ENCODE peak calls at places on chromosomes 16 and 17, in five cellular contexts. R is K562, K is GM12878, I is HEK293T, E is HepG2. N is an unnamed sample.

GRCh38 chr17:5019475-5019956 is 15.7 kb downstream of the SLC52A1 start:
- DNase-seq in R (peak; percentile 25), I (peak; percentile 28), E (no peak), K (no peak), N (peak; percentile 54)

GRCh38 chr16:4290236-4290830 is 17.5 kb upstream of the TFAP4 start:
- DNase-seq in R (no peak), E (peak; percentile 88), I (no peak), K (no peak), N (peak; percentile 1)

GRCh38 chr17:42421479-42422332 is 1.4 kb downstream of the CAVIN1 start:
- DNase-seq in E (no peak), R (peak; percentile 71), K (no peak), I (peak; percentile 4), N (peak; percentile 61)

GRCh38 chr16:53498984-53499383 is 4.0 kb downstream of the AKTIP start:
- DNase-seq in E (no peak), I (no peak), K (no peak), R (no peak), N (no peak)

GRCh38 chr17:43319293-43320124 is 79.3 kb upstream of the ARL4D start:
- DNase-seq in K (no peak), I (no peak), R (no peak), E (no peak), N (no peak)

GRCh38 chr17:73695035-73695738 is 50.9 kb upstream of the SDK2 start:
- DNase-seq in K (no peak), R (no peak), I (no peak), E (no peak), N (no peak)

GRCh38 chr16:57041182-57042156 is 50.9 kb upstream of the CPNE2 start:
- DNase-seq in E (no peak), R (no peak), K (peak; percentile 79), I (no peak), N (no peak)

GRCh38 chr17:47649972-47650524 is 329 bp downstream of the KPNB1 start:
- DNase-seq in R (no peak), I (no peak), E (no peak), K (no peak), N (no peak)

GRCh38 chr16:47160422-47160821 is 16.7 kb upstream of the NETO2 start:
- DNase-seq in I (no peak), E (no peak), K (no peak), R (no peak), N (no peak)

GRCh38 chr17:50129946-50130777 is at the start of gene SAMD14:
- DNase-seq in R (peak; percentile 28), K (no peak), I (peak; percentile 61), E (no peak), N (peak; percentile 96)

GRCh38 chr16:19468300-19468699 is 50.6 kb downstream of the TMC5 start:
- DNase-seq in I (no peak), R (no peak), E (no peak), K (no peak), N (no peak)

GRCh38 chr16:49934557-49935260 is 78.8 kb upstream of the ZNF423 start:
- DNase-seq in E (peak; percentile 39), K (no peak), R (no peak), I (no peak), N (no peak)

GRCh38 chr17:82734987-82735866 is at the start of gene FN3K:
- DNase-seq in I (no peak), R (peak; percentile 80), K (no peak), E (peak; percentile 48), N (peak; percentile 97)

GRCh38 chr16:77306050-77306616 is 106.9 kb downstream of the SYCE1L start:
- DNase-seq in K (no peak), I (peak; percentile 54), E (no peak), R (no peak), N (no peak)

GRCh38 chr17:32021618-32021955 is 14.4 kb downstream of the LRRC37B start:
- DNase-seq in E (no peak), R (no peak), K (no peak), I (no peak), N (no peak)

GRCh38 chr17:65463242-65463641 is 98.2 kb downstream of the AXIN2 start:
- DNase-seq in I (no peak), K (no peak), E (no peak), R (no peak), N (no peak)

GRCh38 chr17:16922386-16923096 is 49.4 kb downstream of the TNFRSF13B start:
- DNase-seq in R (peak; percentile 10), E (no peak), I (no peak), K (no peak), N (no peak)

GRCh38 chr17:59753522-59754467 is 46.3 kb downstream of the VMP1 start:
- DNase-seq in R (peak; percentile 88), E (peak; percentile 88), K (peak; percentile 73), I (peak; percentile 65), N (peak; percentile 78)

GRCh38 chr17:17527534-17527933 is 31.3 kb upstream of the RASD1 start:
- DNase-seq in I (no peak), R (no peak), E (no peak), K (no peak), N (no peak)

GRCh38 chr16:47320546-47321315 is 140.1 kb downstream of the ITFG1 start:
- DNase-seq in I (no peak), K (no peak), E (no peak), R (no peak), N (peak; percentile 3)

GRCh38 chr16:85029413-85029794 is 1.8 kb downstream of the KIAA0513 start:
- DNase-seq in K (peak; percentile 20), I (no peak), R (peak; percentile 80), E (no peak), N (peak; percentile 45)

GRCh38 chr17:68200689-68201424 is 47.0 kb upstream of the AMZ2 start:
- DNase-seq in K (no peak), E (peak; percentile 75), R (peak; percentile 77), I (peak; percentile 77), N (peak; percentile 94)

GRCh38 chr17:63431618-63431938 is 14.5 kb downstream of the CYB561 start:
- DNase-seq in E (no peak), K (no peak), I (no peak), R (no peak), N (no peak)

GRCh38 chr17:63434951-63435571 is 11.0 kb downstream of the CYB561 start:
- DNase-seq in R (no peak), I (no peak), K (no peak), E (no peak), N (peak; percentile 69)

GRCh38 chr17:63431939-63432804 is 13.9 kb downstream of the CYB561 start:
- DNase-seq in I (peak; percentile 48), E (peak; percentile 81), K (no peak), R (peak; percentile 96), N (peak; percentile 92)

GRCh38 chr17:63435681-63436522 is 10.2 kb downstream of the CYB561 start:
- DNase-seq in I (no peak), R (no peak), E (no peak), K (no peak), N (peak; percentile 45)

GRCh38 chr17:63433746-63434591 is 12.1 kb downstream of the CYB561 start:
- DNase-seq in R (peak; percentile 33), E (no peak), I (no peak), K (no peak), N (peak; percentile 64)
- TF ChIP-seq FOXM1 in R (no peak), E (no peak), I (no peak), K (no peak), N (peak; percentile 69)

DNA sequence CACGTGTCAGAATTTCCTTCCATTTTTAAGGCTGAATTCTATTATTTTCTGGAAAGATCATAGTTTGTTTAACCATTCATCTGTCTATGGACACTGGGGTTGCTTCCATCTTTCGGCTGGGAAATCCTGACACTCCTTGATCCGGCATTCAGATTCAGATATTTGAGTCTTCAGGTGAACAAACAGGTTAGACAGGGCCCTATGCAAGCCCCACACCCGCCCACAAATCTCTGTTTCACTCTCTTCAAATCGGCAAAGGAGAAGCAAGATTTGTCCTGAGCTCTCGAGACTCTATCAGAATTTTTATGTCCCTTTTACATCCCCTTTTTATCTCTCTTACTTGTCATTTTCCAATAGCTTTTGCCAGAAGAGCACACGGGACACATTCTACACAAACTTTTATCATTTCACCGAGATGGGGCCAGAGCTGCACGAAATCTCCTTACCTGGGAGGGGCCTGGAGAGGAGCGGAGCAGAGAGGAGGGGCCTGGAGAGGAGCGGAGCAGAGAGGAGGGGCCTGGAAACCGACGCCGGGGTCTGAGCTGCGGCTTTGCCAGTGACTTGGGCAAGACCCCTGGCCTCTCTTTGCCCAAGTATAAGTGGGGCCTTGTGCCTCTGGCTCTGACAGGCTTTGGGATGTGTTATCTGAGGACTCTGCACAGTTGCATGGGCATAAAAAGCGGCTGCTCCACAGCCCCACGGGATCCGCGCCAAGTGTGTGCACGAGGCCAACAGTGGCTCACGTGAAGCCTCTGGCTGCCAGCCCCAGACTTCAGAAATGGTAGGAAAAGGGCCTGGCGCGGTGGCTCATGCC is 54.3 kb upstream of the RBFOX3 start:
- DNase-seq in K (no peak), I (no peak), R (no peak), E (no peak), N (peak; percentile 74)
- TF ChIP-seq FOXM1 in K (no peak), I (no peak), R (no peak), E (no peak), N (no peak)

GRCh38 chr16:536746-537145 is 9.2 kb downstream of the CAPN15 start:
- DNase-seq in E (no peak), I (no peak), R (no peak), K (no peak), N (no peak)

GRCh38 chr16:543301-544164 is 16.0 kb downstream of the CAPN15 start:
- DNase-seq in R (no peak), K (no peak), E (peak; percentile 73), I (no peak), N (peak; percentile 70)

GRCh38 chr16:540645-541340 is 13.3 kb downstream of the CAPN15 start:
- DNase-seq in R (no peak), I (no peak), K (no peak), E (no peak), N (no peak)

GRCh38 chr16:537415-538335 is 10.2 kb downstream of the CAPN15 start:
- DNase-seq in E (no peak), I (no peak), R (no peak), K (no peak), N (peak; percentile 60)

DNA sequence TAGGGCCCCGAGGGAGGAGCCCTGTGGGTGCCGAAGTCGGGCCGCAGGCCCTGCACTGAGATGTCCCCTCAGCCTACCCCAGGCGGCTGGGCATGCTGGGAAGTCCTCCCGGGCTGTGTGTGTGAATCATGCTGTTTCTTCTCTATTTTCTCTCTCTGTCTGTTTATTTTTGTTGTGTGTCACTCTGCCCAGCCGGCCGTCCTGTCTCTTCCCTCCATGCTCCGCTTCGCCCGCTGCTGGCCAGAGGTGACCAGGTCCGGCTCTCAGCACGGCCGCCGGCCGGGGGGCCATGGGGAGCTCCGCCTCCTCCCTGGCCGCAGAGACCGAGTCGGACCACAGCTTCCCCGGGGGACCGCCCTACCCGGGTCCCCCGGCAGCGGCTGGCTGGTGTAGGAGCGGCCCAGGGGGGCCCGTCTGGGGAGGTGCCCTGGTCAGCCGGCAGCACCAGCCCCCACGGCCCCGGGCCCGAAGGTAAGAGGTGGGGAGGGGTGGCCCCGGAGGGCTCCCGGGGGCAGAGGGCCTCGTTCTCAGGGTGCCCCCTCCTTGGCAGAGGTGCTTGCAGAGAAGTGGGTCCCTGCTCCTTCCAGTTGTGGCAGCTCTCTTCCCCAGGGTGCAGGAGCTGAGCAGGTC is 12.5 kb downstream of the CAPN15 start:
- DNase-seq in E (no peak), K (no peak), R (no peak), I (no peak), N (no peak)
- TF ChIP-seq FOXM1 in E (no peak), K (no peak), R (no peak), I (no peak), N (no peak)

GRCh38 chr17:1535737-1536136 is 19.3 kb upstream of the INPP5K start:
- DNase-seq in I (no peak), R (no peak), K (no peak), E (no peak), N (no peak)

GRCh38 chr17:1533649-1534325 is 17.4 kb upstream of the INPP5K start:
- DNase-seq in K (no peak), E (no peak), R (no peak), I (no peak), N (no peak)

GRCh38 chr17:1529863-1530262 is 13.5 kb upstream of the INPP5K start:
- DNase-seq in K (no peak), E (no peak), R (no peak), I (no peak), N (no peak)

GRCh38 chr17:1532836-1533602 is 16.6 kb upstream of the INPP5K start:
- DNase-seq in I (peak; percentile 44), K (no peak), R (peak; percentile 53), E (no peak), N (peak; percentile 42)
- TF ChIP-seq FOXM1 in I (no peak), K (no peak), R (no peak), E (no peak), N (no peak)

N was measured in SK-N-SH.